ENCODE peak calls at places on chromosomes 16 and 17, in four cellular contexts. S is HepG2, T is WTC11, V is K562. R is an unnamed sample.

GRCh38 chr16:30115238-30115637 is 1.9 kb upstream of the GDPD3 start:
- DNase-seq in T (no peak), S (no peak), V (no peak), R (no peak)

GRCh38 chr16:11183035-11183812 is 72.8 kb downstream of the SOCS1 start:
- DNase-seq in S (no peak), T (peak; percentile 52), V (peak; percentile 33), R (no peak)

GRCh38 chr16:31880322-31880979 is 6.8 kb downstream of the ZNF267 start:
- DNase-seq in T (no peak), S (no peak), V (peak; percentile 48), R (no peak)

GRCh38 chr16:81551821-81552304 is 107.3 kb downstream of the CMIP start:
- DNase-seq in S (no peak), T (no peak), V (peak; percentile 35), R (no peak)

GRCh38 chr17:77068915-77069314 is 71.9 kb upstream of the SEC14L1 start:
- DNase-seq in S (no peak), V (no peak), T (no peak), R (no peak)

GRCh38 chr17:3626831-3627565 is 9.1 kb downstream of the SHPK start:
- DNase-seq in V (no peak), T (no peak), S (no peak), R (no peak)

GRCh38 chr17:38885728-38886642 is 16.1 kb downstream of the LASP1 start:
- DNase-seq in V (no peak), S (no peak), T (no peak), R (no peak)

GRCh38 chr16:85862476-85863383 is 36.2 kb upstream of the IRF8 start:
- DNase-seq in T (no peak), V (no peak), S (no peak), R (no peak)

GRCh38 chr17:77237232-77238008 is 96.7 kb downstream of the SEC14L1 start:
- DNase-seq in T (no peak), S (no peak), V (no peak), R (no peak)

GRCh38 chr17:76270127-76270592 is 5.0 kb downstream of the UBALD2 start:
- DNase-seq in V (peak; percentile 82), S (no peak), T (no peak), R (no peak)

GRCh38 chr16:66295761-66296546 is 70.5 kb upstream of the CDH5 start:
- DNase-seq in S (no peak), T (no peak), V (no peak), R (no peak)

GRCh38 chr16:84769416-84769815 is 50.4 kb upstream of the CRISPLD2 start:
- DNase-seq in V (no peak), T (no peak), S (no peak), R (no peak)

GRCh38 chr17:66724581-66725341 is 110.2 kb upstream of the CACNG5 start:
- DNase-seq in V (no peak), S (no peak), T (no peak), R (no peak)

GRCh38 chr17:43125967-43126910 is 1.1 kb upstream of the BRCA1 start:
- DNase-seq in S (peak; percentile 61), T (peak; percentile 21), V (peak; percentile 51), R (no peak)

GRCh38 chr17:30950669-30951399 is 20.0 kb upstream of the RNF135 start:
- DNase-seq in S (peak; percentile 91), T (no peak), V (no peak), R (no peak)

GRCh38 chr17:30956764-30957374 is 14.0 kb upstream of the RNF135 start:
- DNase-seq in T (no peak), V (no peak), S (no peak), R (no peak)

GRCh38 chr17:30957741-30958140 is 13.1 kb upstream of the RNF135 start:
- DNase-seq in T (no peak), V (no peak), S (no peak), R (no peak)

GRCh38 chr17:30952645-30953393 is 18.0 kb upstream of the RNF135 start:
- DNase-seq in S (no peak), T (no peak), V (no peak), R (no peak)

GRCh38 chr17:30954046-30954805 is 16.6 kb upstream of the RNF135 start:
- DNase-seq in S (no peak), T (no peak), V (no peak), R (no peak)
- TF ChIP-seq ELF4 in S (no peak), T (no peak), V (no peak), R (no peak)

DNA sequence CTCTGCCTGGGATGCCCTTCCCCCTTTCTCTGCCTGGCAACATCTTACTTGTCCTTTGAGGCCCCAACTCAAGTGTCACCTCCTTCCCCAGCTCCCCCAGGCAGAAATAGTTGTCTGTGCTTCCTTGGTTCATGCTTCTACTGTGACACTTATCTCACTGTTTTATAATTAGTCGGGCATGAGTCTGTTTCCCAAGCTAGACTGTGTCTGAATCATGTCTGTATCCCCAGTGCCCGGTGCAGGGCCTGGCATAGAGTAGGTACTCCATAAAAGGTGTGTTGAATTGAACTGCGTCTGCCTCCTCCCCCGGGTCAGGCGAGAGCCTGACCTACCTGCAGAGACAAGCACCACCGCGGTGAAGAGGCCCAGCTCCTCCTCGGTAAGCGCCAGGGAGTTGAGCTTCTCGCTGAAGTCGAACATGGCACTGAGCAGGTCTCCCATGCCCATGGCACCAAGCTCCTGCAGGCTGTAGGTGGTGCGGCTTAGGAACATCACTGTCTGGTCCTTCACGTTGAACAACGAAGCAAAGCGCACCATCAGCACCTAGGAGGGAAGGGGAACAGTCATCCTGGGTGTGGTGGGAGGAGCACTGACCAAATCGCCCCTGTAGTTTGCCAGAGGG is 6.7 kb downstream of the NR1D1 start:
- DNase-seq in S (no peak), V (no peak), T (no peak), R (no peak)
- TF ChIP-seq ELF4 in S (no peak), V (no peak), T (no peak), R (no peak)

GRCh38 chr16:87054856-87055255 is 262.3 kb downstream of the C16orf95 start:
- DNase-seq in S (no peak), V (no peak), T (no peak), R (no peak)

GRCh38 chr16:87054154-87054553 is 263.0 kb downstream of the C16orf95 start:
- DNase-seq in T (no peak), S (no peak), V (no peak), R (no peak)

GRCh38 chr16:87051526-87052320 is 265.5 kb downstream of the C16orf95 start:
- DNase-seq in V (no peak), S (no peak), T (no peak), R (no peak)

GRCh38 chr16:87053016-87053982 is 263.9 kb downstream of the C16orf95 start:
- DNase-seq in T (peak; percentile 45), V (peak; percentile 76), S (no peak), R (no peak)

GRCh38 chr16:87052506-87052905 is 264.7 kb downstream of the C16orf95 start:
- DNase-seq in S (no peak), V (peak; percentile 23), T (no peak), R (no peak)
- TF ChIP-seq ELF4 in S (no peak), V (no peak), T (no peak), R (no peak)

DNA sequence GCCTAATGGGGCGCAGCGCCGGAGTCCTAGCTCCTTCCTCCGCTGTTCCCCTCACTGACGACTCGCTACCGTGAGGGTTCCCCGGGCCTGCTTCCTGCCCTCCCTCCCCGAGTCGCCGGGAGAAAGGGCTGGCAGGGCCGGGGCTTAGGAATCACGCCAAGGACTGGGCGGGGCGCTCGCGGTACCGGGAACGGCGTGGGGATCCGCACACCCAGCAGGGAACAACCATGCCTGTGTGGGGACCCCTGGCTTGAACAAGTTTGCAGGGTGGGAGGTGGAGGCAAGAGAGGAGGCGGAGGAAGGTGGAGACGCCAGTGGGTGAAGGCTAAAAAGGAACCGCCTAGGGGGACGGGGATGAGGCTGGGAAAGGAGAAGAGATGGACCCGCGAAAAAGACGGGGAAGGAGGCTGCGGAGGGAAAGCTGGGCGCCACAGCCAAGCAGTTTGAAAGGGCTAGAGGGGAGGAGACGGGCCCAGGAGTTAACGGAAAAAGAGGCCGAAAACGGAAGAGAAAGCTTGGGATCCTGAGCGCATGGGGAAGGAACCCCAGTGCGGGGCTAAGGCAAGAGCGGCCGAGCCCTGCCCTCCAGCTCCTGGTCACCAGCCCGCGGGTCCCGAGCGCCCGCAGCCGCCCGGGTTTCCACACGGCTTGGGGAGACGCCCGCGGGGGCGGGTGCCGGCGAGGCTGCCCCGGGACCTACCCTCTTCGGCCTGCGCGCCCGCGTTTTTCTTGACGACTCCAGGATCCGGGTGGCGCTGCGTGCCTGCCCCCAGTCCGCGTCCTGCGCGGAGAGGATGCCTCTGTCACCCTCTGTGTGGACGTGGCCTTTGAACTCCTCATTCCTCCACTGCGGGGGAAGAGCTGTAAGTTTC is 1.3 kb upstream of the CDH11 start:
- DNase-seq in S (no peak), T (peak; percentile 37), V (no peak), R (no peak)
- TF ChIP-seq ELF4 in S (no peak), T (no peak), V (no peak), R (no peak)

GRCh38 chr17:5565808-5566207 is 18.5 kb downstream of the NLRP1 start:
- DNase-seq in T (no peak), S (no peak), V (no peak), R (no peak)
- TF ChIP-seq ELF4 in T (no peak), S (no peak), V (no peak), R (no peak)

GRCh38 chr16:1781758-1782407 is 488 bp downstream of the SPSB3 start:
- DNase-seq in T (peak; percentile 42), V (peak; percentile 54), S (no peak), R (no peak)
- TF ChIP-seq ELF4 in T (no peak), V (no peak), S (no peak), R (no peak)